ENCODE peak calls at places on chromosomes 13 and 19, in eight cellular contexts. One of them, this sample, is unnamed.

GRCh38 chr19:2315818-2316353 is 7.9 kb upstream of the LINGO3 start:
- DNase-seq in LHCN-M2: peak
- DNase-seq in CD4-positive, CD25-positive, alpha-beta regulatory T cell: peak
- DNase-seq in breast epithelium: no peak
- DNase-seq in NCI-H2081: no peak
- DNase-seq in PC-9: no peak
- DNase-seq in stimulated activated effector memory CD8-positive, alpha-beta T cell treated with anti-CD3 and anti-CD28 coated beads, Interleukin-12 subunit alpha, Interleukin-12 subunit beta, amount 100 ng/mL, for 72 hours: no peak
- DNase-seq in amygdala: no peak
- DNase-seq in this sample: peak

GRCh38 chr19:11964858-11965645 is at the start of gene ZNF763:
- DNase-seq in breast epithelium: peak
- DNase-seq in PC-9: no peak
- DNase-seq in NCI-H2081: no peak
- DNase-seq in LHCN-M2: peak
- DNase-seq in CD4-positive, CD25-positive, alpha-beta regulatory T cell: peak
- DNase-seq in amygdala: peak
- DNase-seq in stimulated activated effector memory CD8-positive, alpha-beta T cell treated with anti-CD3 and anti-CD28 coated beads, Interleukin-12 subunit alpha, Interleukin-12 subunit beta, amount 100 ng/mL, for 72 hours: peak
- DNase-seq in this sample: peak

GRCh38 chr19:51123381-51124186 is 1.1 kb upstream of the SIGLEC9 start:
- DNase-seq in CD4-positive, CD25-positive, alpha-beta regulatory T cell: peak
- DNase-seq in stimulated activated effector memory CD8-positive, alpha-beta T cell treated with anti-CD3 and anti-CD28 coated beads, Interleukin-12 subunit alpha, Interleukin-12 subunit beta, amount 100 ng/mL, for 72 hours: no peak
- DNase-seq in amygdala: no peak
- DNase-seq in NCI-H2081: no peak
- DNase-seq in breast epithelium: no peak
- DNase-seq in PC-9: no peak
- DNase-seq in LHCN-M2: no peak
- DNase-seq in this sample: no peak

GRCh38 chr13:64819081-64819480 is 2411.1 kb downstream of the PCDH9 start:
- DNase-seq in breast epithelium: no peak
- DNase-seq in stimulated activated effector memory CD8-positive, alpha-beta T cell treated with anti-CD3 and anti-CD28 coated beads, Interleukin-12 subunit alpha, Interleukin-12 subunit beta, amount 100 ng/mL, for 72 hours: no peak
- DNase-seq in CD4-positive, CD25-positive, alpha-beta regulatory T cell: no peak
- DNase-seq in amygdala: no peak
- DNase-seq in LHCN-M2: no peak
- DNase-seq in NCI-H2081: no peak
- DNase-seq in PC-9: no peak
- DNase-seq in this sample: no peak

GRCh38 chr13:107347641-107348369 is 779.9 kb upstream of the ARGLU1 start:
- DNase-seq in stimulated activated effector memory CD8-positive, alpha-beta T cell treated with anti-CD3 and anti-CD28 coated beads, Interleukin-12 subunit alpha, Interleukin-12 subunit beta, amount 100 ng/mL, for 72 hours: no peak
- DNase-seq in PC-9: no peak
- DNase-seq in LHCN-M2: no peak
- DNase-seq in breast epithelium: no peak
- DNase-seq in amygdala: no peak
- DNase-seq in CD4-positive, CD25-positive, alpha-beta regulatory T cell: no peak
- DNase-seq in NCI-H2081: no peak
- DNase-seq in this sample: no peak

GRCh38 chr13:41543664-41544300 is 86.4 kb downstream of the RGCC start:
- DNase-seq in NCI-H2081: no peak
- DNase-seq in PC-9: no peak
- DNase-seq in amygdala: no peak
- DNase-seq in LHCN-M2: no peak
- DNase-seq in breast epithelium: no peak
- DNase-seq in CD4-positive, CD25-positive, alpha-beta regulatory T cell: no peak
- DNase-seq in stimulated activated effector memory CD8-positive, alpha-beta T cell treated with anti-CD3 and anti-CD28 coated beads, Interleukin-12 subunit alpha, Interleukin-12 subunit beta, amount 100 ng/mL, for 72 hours: no peak
- DNase-seq in this sample: no peak

GRCh38 chr19:40445945-40446784 is 2.0 kb upstream of the SERTAD3 start:
- DNase-seq in CD4-positive, CD25-positive, alpha-beta regulatory T cell: no peak
- DNase-seq in LHCN-M2: peak
- DNase-seq in PC-9: no peak
- DNase-seq in stimulated activated effector memory CD8-positive, alpha-beta T cell treated with anti-CD3 and anti-CD28 coated beads, Interleukin-12 subunit alpha, Interleukin-12 subunit beta, amount 100 ng/mL, for 72 hours: no peak
- DNase-seq in NCI-H2081: no peak
- DNase-seq in breast epithelium: peak
- DNase-seq in amygdala: no peak
- DNase-seq in this sample: peak

GRCh38 chr13:23941216-23941615 is 43.9 kb upstream of the C1QTNF9B start:
- DNase-seq in NCI-H2081: no peak
- DNase-seq in LHCN-M2: no peak
- DNase-seq in CD4-positive, CD25-positive, alpha-beta regulatory T cell: no peak
- DNase-seq in amygdala: no peak
- DNase-seq in PC-9: no peak
- DNase-seq in breast epithelium: no peak
- DNase-seq in stimulated activated effector memory CD8-positive, alpha-beta T cell treated with anti-CD3 and anti-CD28 coated beads, Interleukin-12 subunit alpha, Interleukin-12 subunit beta, amount 100 ng/mL, for 72 hours: no peak
- DNase-seq in this sample: no peak